ENCODE peak calls at places on chromosomes 2 and 18, in nine cellular contexts. One of them, this sample, is unnamed.

GRCh38 chr18:74342416-74343043 is 26.9 kb downstream of the C18orf63 start:
- DNase-seq in adrenal gland: no peak
- DNase-seq in K562: peak; percentile 4
- DNase-seq in CD8-positive, alpha-beta T cell: peak; percentile 22
- DNase-seq in vagina: no peak
- DNase-seq in transverse colon: peak; percentile 21
- DNase-seq in foreskin keratinocyte: peak; percentile 32
- DNase-seq in MM.1S: peak; percentile 68
- DNase-seq in left ventricle myocardium inferior: no peak
- DNase-seq in this sample: peak; percentile 70

GRCh38 chr2:62478093-62478580 is 27.9 kb downstream of the TMEM17 start:
- DNase-seq in foreskin keratinocyte: peak; percentile 77
- DNase-seq in K562: no peak
- DNase-seq in MM.1S: no peak
- DNase-seq in vagina: no peak
- DNase-seq in CD8-positive, alpha-beta T cell: no peak
- DNase-seq in adrenal gland: peak; percentile 35
- DNase-seq in transverse colon: peak; percentile 26
- DNase-seq in left ventricle myocardium inferior: no peak
- DNase-seq in this sample: no peak

GRCh38 chr2:218155953-218156479 is 10.7 kb downstream of the CXCR1 start:
- DNase-seq in left ventricle myocardium inferior: no peak
- DNase-seq in CD8-positive, alpha-beta T cell: no peak
- DNase-seq in vagina: no peak
- DNase-seq in transverse colon: no peak
- DNase-seq in foreskin keratinocyte: no peak
- DNase-seq in adrenal gland: no peak
- DNase-seq in K562: no peak
- DNase-seq in MM.1S: no peak
- DNase-seq in this sample: no peak

GRCh38 chr2:217632036-217632435 is 370.8 kb downstream of the TNS1 start:
- DNase-seq in CD8-positive, alpha-beta T cell: no peak
- DNase-seq in foreskin keratinocyte: no peak
- DNase-seq in transverse colon: peak; percentile 44
- DNase-seq in adrenal gland: no peak
- DNase-seq in vagina: no peak
- DNase-seq in K562: no peak
- DNase-seq in left ventricle myocardium inferior: peak; percentile 53
- DNase-seq in MM.1S: no peak
- DNase-seq in this sample: no peak

GRCh38 chr18:25229080-25229479 is 122.9 kb downstream of the ZNF521 start:
- DNase-seq in K562: peak; percentile 54
- DNase-seq in CD8-positive, alpha-beta T cell: no peak
- DNase-seq in foreskin keratinocyte: no peak
- DNase-seq in transverse colon: no peak
- DNase-seq in MM.1S: no peak
- DNase-seq in left ventricle myocardium inferior: no peak
- DNase-seq in vagina: no peak
- DNase-seq in adrenal gland: peak; percentile 31
- DNase-seq in this sample: peak; percentile 80

GRCh38 chr2:203341741-203342310 is 13.6 kb downstream of the ABI2 start:
- DNase-seq in vagina: no peak
- DNase-seq in K562: no peak
- DNase-seq in MM.1S: no peak
- DNase-seq in left ventricle myocardium inferior: no peak
- DNase-seq in transverse colon: no peak
- DNase-seq in CD8-positive, alpha-beta T cell: no peak
- DNase-seq in foreskin keratinocyte: no peak
- DNase-seq in adrenal gland: no peak
- DNase-seq in this sample: no peak

GRCh38 chr18:62262050-62262449 is 63.1 kb upstream of the TNFRSF11A start:
- DNase-seq in vagina: no peak
- DNase-seq in K562: no peak
- DNase-seq in adrenal gland: no peak
- DNase-seq in CD8-positive, alpha-beta T cell: no peak
- DNase-seq in transverse colon: no peak
- DNase-seq in left ventricle myocardium inferior: no peak
- DNase-seq in foreskin keratinocyte: no peak
- DNase-seq in MM.1S: no peak
- DNase-seq in this sample: no peak

GRCh38 chr2:55133467-55134315 is 83.4 kb upstream of the RTN4 start:
- DNase-seq in vagina: no peak
- DNase-seq in CD8-positive, alpha-beta T cell: peak; percentile 35
- DNase-seq in transverse colon: no peak
- DNase-seq in foreskin keratinocyte: peak; percentile 77
- DNase-seq in left ventricle myocardium inferior: no peak
- DNase-seq in K562: peak; percentile 41
- DNase-seq in MM.1S: peak; percentile 57
- DNase-seq in adrenal gland: no peak
- DNase-seq in this sample: no peak

GRCh38 chr18:77108001-77108692 is 24.4 kb downstream of the MBP start:
- DNase-seq in CD8-positive, alpha-beta T cell: peak; percentile 34
- DNase-seq in vagina: no peak
- DNase-seq in left ventricle myocardium inferior: no peak
- DNase-seq in MM.1S: peak; percentile 26
- DNase-seq in adrenal gland: peak; percentile 57
- DNase-seq in K562: no peak
- DNase-seq in transverse colon: peak; percentile 51
- DNase-seq in foreskin keratinocyte: no peak
- DNase-seq in this sample: no peak

GRCh38 chr2:126761256-126761980 is 105.5 kb downstream of the GYPC start:
- DNase-seq in vagina: no peak
- DNase-seq in transverse colon: no peak
- DNase-seq in CD8-positive, alpha-beta T cell: no peak
- DNase-seq in foreskin keratinocyte: no peak
- DNase-seq in left ventricle myocardium inferior: no peak
- DNase-seq in adrenal gland: no peak
- DNase-seq in K562: no peak
- DNase-seq in MM.1S: no peak
- DNase-seq in this sample: no peak

GRCh38 chr2:27071990-27072830 is 756 bp upstream of the OST4 start:
- DNase-seq in MM.1S: no peak
- DNase-seq in K562: no peak
- DNase-seq in transverse colon: peak; percentile 75
- DNase-seq in CD8-positive, alpha-beta T cell: no peak
- DNase-seq in left ventricle myocardium inferior: peak; percentile 84
- DNase-seq in adrenal gland: peak; percentile 59
- DNase-seq in vagina: peak; percentile 81
- DNase-seq in foreskin keratinocyte: no peak
- DNase-seq in this sample: peak; percentile 97

GRCh38 chr2:223805008-223805407 is 32.4 kb downstream of the AP1S3 start:
- DNase-seq in MM.1S: no peak
- DNase-seq in foreskin keratinocyte: no peak
- DNase-seq in CD8-positive, alpha-beta T cell: no peak
- DNase-seq in K562: no peak
- DNase-seq in left ventricle myocardium inferior: no peak
- DNase-seq in vagina: no peak
- DNase-seq in transverse colon: no peak
- DNase-seq in adrenal gland: no peak
- DNase-seq in this sample: no peak

GRCh38 chr2:19351914-19352697 is 6.3 kb downstream of the OSR1 start:
- DNase-seq in transverse colon: no peak
- DNase-seq in adrenal gland: no peak
- DNase-seq in foreskin keratinocyte: no peak
- DNase-seq in MM.1S: peak; percentile 25
- DNase-seq in CD8-positive, alpha-beta T cell: no peak
- DNase-seq in K562: no peak
- DNase-seq in left ventricle myocardium inferior: no peak
- DNase-seq in vagina: no peak
- DNase-seq in this sample: no peak

GRCh38 chr2:67389286-67389685 is 7.8 kb upstream of the ETAA1 start:
- DNase-seq in MM.1S: no peak
- DNase-seq in K562: no peak
- DNase-seq in vagina: no peak
- DNase-seq in foreskin keratinocyte: peak; percentile 35
- DNase-seq in left ventricle myocardium inferior: no peak
- DNase-seq in CD8-positive, alpha-beta T cell: no peak
- DNase-seq in adrenal gland: no peak
- DNase-seq in transverse colon: no peak
- DNase-seq in this sample: no peak

GRCh38 chr2:158926478-158926948 is 41.9 kb upstream of the TANC1 start:
- DNase-seq in transverse colon: no peak
- DNase-seq in K562: no peak
- DNase-seq in CD8-positive, alpha-beta T cell: no peak
- DNase-seq in left ventricle myocardium inferior: no peak
- DNase-seq in foreskin keratinocyte: peak; percentile 64
- DNase-seq in adrenal gland: no peak
- DNase-seq in MM.1S: no peak
- DNase-seq in vagina: no peak
- DNase-seq in this sample: peak; percentile 69

GRCh38 chr18:48788378-48788777 is 162.4 kb downstream of the SMAD7 start:
- DNase-seq in vagina: no peak
- DNase-seq in adrenal gland: peak; percentile 3
- DNase-seq in foreskin keratinocyte: no peak
- DNase-seq in left ventricle myocardium inferior: no peak
- DNase-seq in transverse colon: no peak
- DNase-seq in CD8-positive, alpha-beta T cell: no peak
- DNase-seq in K562: no peak
- DNase-seq in MM.1S: no peak
- DNase-seq in this sample: no peak

DNA sequence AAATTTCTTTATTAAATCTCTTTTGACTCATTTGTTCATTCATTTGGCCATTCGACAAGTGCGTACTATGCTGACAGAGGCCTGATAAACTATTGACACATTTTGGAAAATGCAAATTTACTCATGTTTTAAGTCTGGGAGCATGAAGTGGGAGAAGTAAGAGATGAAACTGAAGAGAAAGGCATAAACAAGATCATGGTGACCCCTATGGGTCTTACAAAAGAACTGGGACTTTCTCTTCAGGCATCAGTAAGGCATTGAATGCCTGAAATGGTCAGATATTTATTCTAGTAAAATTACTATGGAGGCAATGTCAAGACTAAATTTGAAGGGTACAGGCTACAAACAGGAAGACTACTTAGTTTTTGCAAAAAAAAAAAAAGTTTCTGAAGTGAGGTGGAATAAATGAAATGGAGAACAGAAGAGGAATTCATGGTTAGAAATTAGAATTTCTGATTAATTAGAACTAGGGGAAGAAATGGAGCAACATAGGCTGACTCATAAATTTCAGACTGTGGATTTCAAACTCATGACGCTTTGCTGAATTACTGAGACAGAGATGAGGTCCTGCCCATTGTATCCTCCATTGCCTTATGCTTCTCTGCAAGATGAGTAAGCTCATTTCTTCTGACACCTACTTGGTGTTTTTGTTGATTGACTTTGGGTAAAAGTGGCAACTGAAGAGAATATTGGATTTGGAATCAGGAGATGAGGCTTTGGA is 32.7 kb downstream of the VSNL1 start:
- DNase-seq in K562: no peak
- DNase-seq in left ventricle myocardium inferior: no peak
- DNase-seq in adrenal gland: no peak
- DNase-seq in vagina: no peak
- DNase-seq in MM.1S: no peak
- DNase-seq in foreskin keratinocyte: no peak
- DNase-seq in CD8-positive, alpha-beta T cell: no peak
- DNase-seq in transverse colon: no peak
- DNase-seq in this sample: peak; percentile 24
- TF ChIP-seq CTCF in K562: no peak
- TF ChIP-seq CTCF in left ventricle myocardium inferior: peak; percentile 28
- TF ChIP-seq CTCF in adrenal gland: no peak
- TF ChIP-seq CTCF in vagina: no peak
- TF ChIP-seq CTCF in MM.1S: peak; percentile 23
- TF ChIP-seq CTCF in foreskin keratinocyte: peak; percentile 54
- TF ChIP-seq CTCF in CD8-positive, alpha-beta T cell: no peak
- TF ChIP-seq CTCF in transverse colon: no peak
- TF ChIP-seq CTCF in this sample: peak; percentile 20

DNA sequence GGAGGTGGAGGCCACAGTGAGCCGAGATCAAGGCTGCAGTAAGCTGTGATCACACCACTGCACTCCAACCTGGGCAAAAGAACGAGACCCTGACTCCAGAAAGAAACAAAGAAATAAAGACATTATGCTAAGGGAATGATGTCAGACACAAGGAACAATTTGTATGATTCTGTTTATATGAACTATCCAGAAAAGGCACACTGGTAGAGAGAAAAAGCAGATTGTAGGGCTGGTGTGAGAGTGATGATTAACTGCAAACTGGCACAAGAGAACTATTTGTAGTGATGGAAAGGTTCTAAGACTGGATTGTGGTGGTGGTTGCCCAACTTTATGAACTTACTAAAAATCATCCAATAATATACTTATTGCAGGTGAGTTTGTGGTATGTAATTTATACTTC is 106.3 kb downstream of the MAP3K20 start:
- DNase-seq in foreskin keratinocyte: no peak
- DNase-seq in adrenal gland: no peak
- DNase-seq in K562: no peak
- DNase-seq in transverse colon: no peak
- DNase-seq in left ventricle myocardium inferior: no peak
- DNase-seq in MM.1S: no peak
- DNase-seq in CD8-positive, alpha-beta T cell: no peak
- DNase-seq in vagina: no peak
- DNase-seq in this sample: no peak
- H3K4me1 ChIP-seq in foreskin keratinocyte: peaks cover 3% of the 10 kb centered on the region
- H3K4me1 ChIP-seq in adrenal gland: no peaks in the 10 kb centered on the region
- H3K4me1 ChIP-seq in K562: peaks cover 2% of the 10 kb centered on the region
- H3K4me1 ChIP-seq in transverse colon: peaks cover 20% of the 10 kb centered on the region
- H3K4me1 ChIP-seq in left ventricle myocardium inferior: peaks cover 47% of the 10 kb centered on the region
- H3K4me1 ChIP-seq in MM.1S: no peaks in the 10 kb centered on the region
- H3K4me1 ChIP-seq in CD8-positive, alpha-beta T cell: no peaks in the 10 kb centered on the region
- H3K4me1 ChIP-seq in vagina: peaks cover 6% of the 10 kb centered on the region
- H3K4me1 ChIP-seq in this sample: peaks cover under 1% of the 10 kb centered on the region

DNA sequence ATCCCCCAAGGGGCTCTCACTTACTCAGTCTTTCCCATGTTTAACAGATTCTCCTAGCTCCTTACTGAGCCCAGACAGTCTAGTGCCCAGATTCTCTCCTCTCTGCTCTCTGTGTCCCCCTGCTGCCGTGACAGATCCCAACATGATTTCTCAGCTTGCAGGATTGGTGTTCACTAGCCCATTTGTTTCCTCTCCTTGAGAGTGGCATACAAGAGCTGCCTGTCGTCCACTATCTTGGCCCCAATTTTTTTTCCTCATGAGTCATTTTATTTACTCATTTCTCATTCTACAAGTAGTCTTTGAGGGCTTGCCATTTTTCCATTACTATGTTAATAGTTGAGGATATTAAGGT is 199.9 kb upstream of the FN1 start:
- DNase-seq in foreskin keratinocyte: peak; percentile 54
- DNase-seq in left ventricle myocardium inferior: no peak
- DNase-seq in CD8-positive, alpha-beta T cell: no peak
- DNase-seq in MM.1S: no peak
- DNase-seq in adrenal gland: peak; percentile 40
- DNase-seq in transverse colon: no peak
- DNase-seq in vagina: no peak
- DNase-seq in K562: no peak
- DNase-seq in this sample: peak; percentile 71
- TF ChIP-seq CTCF in foreskin keratinocyte: peak; percentile 54
- TF ChIP-seq CTCF in left ventricle myocardium inferior: no peak
- TF ChIP-seq CTCF in CD8-positive, alpha-beta T cell: no peak
- TF ChIP-seq CTCF in MM.1S: no peak
- TF ChIP-seq CTCF in adrenal gland: peak; percentile 31
- TF ChIP-seq CTCF in transverse colon: no peak
- TF ChIP-seq CTCF in vagina: no peak
- TF ChIP-seq CTCF in K562: peak; percentile 15
- TF ChIP-seq CTCF in this sample: peak; percentile 26

DNA sequence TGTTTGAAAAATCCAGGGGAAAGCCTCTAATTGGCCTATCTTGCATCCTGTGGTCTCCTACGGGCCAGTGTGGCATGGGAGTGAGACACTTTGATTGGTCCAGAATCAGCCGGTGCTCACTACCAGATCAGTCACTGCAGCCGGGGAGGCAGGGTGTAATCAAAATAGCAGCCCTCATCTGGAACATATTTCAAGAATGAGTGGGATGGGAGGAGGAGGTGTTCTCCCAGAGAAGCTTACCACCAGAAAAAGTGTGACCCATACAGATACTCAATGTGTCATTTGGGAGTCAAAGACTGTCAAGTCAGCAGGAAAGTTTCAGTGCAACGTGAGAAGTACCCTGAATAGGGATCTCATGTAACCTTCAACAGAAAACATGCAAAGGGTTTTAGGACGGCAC is 393.9 kb upstream of the SLC14A2 start:
- DNase-seq in transverse colon: no peak
- DNase-seq in adrenal gland: no peak
- DNase-seq in left ventricle myocardium inferior: no peak
- DNase-seq in foreskin keratinocyte: peak; percentile 86
- DNase-seq in MM.1S: no peak
- DNase-seq in vagina: no peak
- DNase-seq in K562: no peak
- DNase-seq in CD8-positive, alpha-beta T cell: no peak
- DNase-seq in this sample: peak; percentile 9
- H3K4me1 ChIP-seq in transverse colon: no peaks in the 10 kb centered on the region
- H3K4me1 ChIP-seq in adrenal gland: no peaks in the 10 kb centered on the region
- H3K4me1 ChIP-seq in left ventricle myocardium inferior: no peaks in the 10 kb centered on the region
- H3K4me1 ChIP-seq in foreskin keratinocyte: no peaks in the 10 kb centered on the region
- H3K4me1 ChIP-seq in MM.1S: peaks cover 4% of the 10 kb centered on the region
- H3K4me1 ChIP-seq in vagina: no peaks in the 10 kb centered on the region
- H3K4me1 ChIP-seq in K562: no peaks in the 10 kb centered on the region
- H3K4me1 ChIP-seq in CD8-positive, alpha-beta T cell: no peaks in the 10 kb centered on the region
- H3K4me1 ChIP-seq in this sample: no peaks in the 10 kb centered on the region

This sample was measured in cardiac muscle cell.